ENCODE peak calls at places on chromosomes 4 and X, in four cellular contexts. U, I, B and F are unnamed samples.

GRCh38 chrX:16082470-16083085 is 40.8 kb upstream of the GRPR start:
- DNase-seq in U (no peak), B (no peak), I (no peak), F (no peak)

GRCh38 chrX:118271770-118272169 is 74.1 kb upstream of the WDR44 start:
- DNase-seq in B (peak; percentile 81), I (peak; percentile 35), U (no peak), F (no peak)

GRCh38 chrX:13835825-13836224 is 18.9 kb upstream of the GPM6B start:
- DNase-seq in B (no peak), U (no peak), I (no peak), F (peak; percentile 79)

GRCh38 chrX:57232658-57233360 is 53.7 kb upstream of the FAAH2 start:
- DNase-seq in U (no peak), I (no peak), B (no peak), F (no peak)

GRCh38 chrX:70592091-70592490 is 147.5 kb downstream of the DLG3 start:
- DNase-seq in I (peak; percentile 63), U (peak; percentile 26), B (peak; percentile 20), F (no peak)

GRCh38 chr4:186900232-186900900 is 176.7 kb upstream of the FAT1 start:
- DNase-seq in U (no peak), B (peak; percentile 16), I (peak; percentile 87), F (no peak)

GRCh38 chr4:183353557-183353956 is 31.3 kb upstream of the CLDN24 start:
- DNase-seq in B (peak; percentile 14), U (no peak), I (no peak), F (no peak)

GRCh38 chrX:50903387-50904027 is 7.0 kb upstream of the BMP15 start:
- DNase-seq in U (peak; percentile 27), I (peak; percentile 26), B (peak; percentile 54), F (peak; percentile 11)

GRCh38 chrX:97398030-97398551 is 514.4 kb downstream of the RPA4 start:
- DNase-seq in B (no peak), I (peak; percentile 30), U (no peak), F (peak; percentile 76)

GRCh38 chrX:17747692-17748091 is 10.4 kb downstream of the SCML1 start:
- DNase-seq in B (no peak), I (no peak), U (no peak), F (no peak)

GRCh38 chrX:138890491-138890890 is 179.0 kb upstream of the FGF13 start:
- DNase-seq in I (no peak), U (no peak), B (peak; percentile 50), F (no peak)

GRCh38 chr4:153205757-153206156 is 1.5 kb downstream of the TRIM2 start:
- DNase-seq in B (peak; percentile 41), I (no peak), U (peak; percentile 92), F (no peak)

GRCh38 chr4:76611164-76611563 is 176.1 kb downstream of the SHROOM3 start:
- DNase-seq in B (peak; percentile 55), I (peak; percentile 67), U (no peak), F (no peak)

GRCh38 chrX:132967049-132967448 is 8.6 kb upstream of the HS6ST2 start:
- DNase-seq in I (no peak), B (no peak), U (no peak), F (no peak)

GRCh38 chr4:15587649-15588048 is 67.5 kb downstream of the FBXL5 start:
- DNase-seq in U (no peak), B (no peak), I (no peak), F (no peak)

GRCh38 chr4:55884093-55884850 is 30.8 kb downstream of the EXOC1 start:
- DNase-seq in U (no peak), I (no peak), B (no peak), F (no peak)
- H3K4me1 ChIP-seq in U (no peaks in the 10 kb centered on the region), I (no peaks in the 10 kb centered on the region), B (peaks cover 7% of the 10 kb centered on the region), F (no peaks in the 10 kb centered on the region)

GRCh38 chr4:110287130-110287529 is 88.7 kb upstream of the ELOVL6 start:
- DNase-seq in I (peak; percentile 81), B (no peak), U (peak; percentile 44), F (peak; percentile 83)
- H3K9ac ChIP-seq in I (no peak overlapping the region), B (no peak overlapping the region), U (no peak overlapping the region), F (no peak overlapping the region)

DNA sequence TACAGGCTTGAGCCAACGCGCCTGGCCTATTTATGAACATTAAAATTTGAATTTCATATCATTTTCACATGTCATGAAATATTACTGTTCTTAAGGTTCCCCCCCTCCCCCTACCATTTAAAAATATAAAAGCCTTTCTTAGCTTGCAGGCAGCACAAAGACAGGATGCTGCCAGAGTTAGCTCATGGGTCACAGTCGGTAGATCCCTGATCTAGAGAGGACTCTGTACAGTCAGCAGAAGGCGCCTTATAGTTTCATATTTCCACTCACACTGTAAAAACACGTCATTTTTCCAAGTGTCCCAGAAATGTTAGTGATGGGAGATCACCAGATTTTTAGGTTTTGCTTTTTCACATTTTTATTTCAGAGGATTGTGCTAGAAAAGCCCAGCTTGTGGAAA is 12.2 kb downstream of the NOCT start:
- DNase-seq in B (no peak), U (no peak), I (peak; percentile 70), F (no peak)
- H3K4me2 ChIP-seq in B (no peak overlapping the region), U (no peak overlapping the region), I (no peak overlapping the region), F (peak overlapping the region; percentile 3)

DNA sequence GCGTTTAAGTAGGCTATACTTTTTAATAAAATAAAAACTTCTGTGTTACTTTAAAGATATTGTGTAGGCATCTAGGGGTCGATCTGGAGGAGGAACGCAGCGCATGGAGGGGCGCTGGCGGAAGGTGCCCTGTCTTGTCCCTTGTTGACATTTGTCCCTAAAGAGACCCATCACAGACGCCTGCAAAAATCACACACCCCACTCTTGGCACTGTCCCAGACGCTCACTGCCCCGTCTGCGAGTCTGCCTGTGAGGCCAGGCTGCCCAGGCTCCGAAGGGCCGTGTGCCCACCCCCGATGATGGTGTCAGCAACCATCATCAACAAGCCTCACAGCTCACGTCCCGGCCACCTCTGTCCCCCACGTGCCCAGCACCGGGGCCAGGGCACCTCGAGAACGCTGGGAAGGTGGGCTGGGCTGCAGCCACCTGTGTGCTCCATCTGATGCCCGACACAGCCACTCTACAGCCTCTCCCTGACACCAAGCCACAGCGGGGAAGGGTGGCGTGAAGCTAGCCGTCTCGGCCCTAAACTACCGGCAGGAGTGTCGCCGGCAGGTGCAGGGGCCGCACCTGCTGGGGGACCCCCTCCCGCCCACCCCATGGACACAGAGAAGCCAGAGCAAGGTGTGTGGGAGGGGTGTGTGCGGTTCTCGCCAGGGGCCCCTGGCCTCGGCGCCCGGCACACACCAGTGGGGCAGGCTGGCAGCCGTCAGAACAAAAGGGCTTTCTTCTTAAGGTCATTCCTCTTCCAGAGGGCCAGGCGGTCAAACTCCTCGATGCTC is 26.8 kb upstream of the AFAP1 start:
- DNase-seq in U (no peak), B (no peak), I (no peak), F (no peak)
- H3K4me1 ChIP-seq in U (peaks cover 33% of the 10 kb centered on the region), B (peaks cover 31% of the 10 kb centered on the region), I (peaks cover 26% of the 10 kb centered on the region), F (no peaks in the 10 kb centered on the region)

DNA sequence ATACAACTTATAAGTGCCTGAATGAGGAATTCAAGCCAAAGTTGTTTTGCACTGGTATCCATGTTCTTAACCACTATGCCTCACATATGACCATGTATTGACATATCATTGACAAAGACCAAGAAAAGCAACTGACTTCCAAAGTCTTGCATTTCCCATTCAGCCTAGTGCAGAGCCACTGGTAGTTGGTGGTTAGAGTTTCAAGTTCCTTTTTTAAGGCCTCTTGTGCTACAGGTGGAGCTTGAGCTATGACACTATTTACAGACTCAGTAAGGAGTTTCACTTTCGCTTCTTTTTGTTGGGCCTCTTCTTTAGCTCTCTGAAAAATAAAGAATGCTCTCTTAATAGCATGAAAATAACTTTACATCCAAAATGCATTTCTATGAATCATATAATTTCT is 763.0 kb downstream of the DMD start:
- DNase-seq in I (no peak), U (no peak), B (no peak), F (peak; percentile 84)
- H3K9ac ChIP-seq in I (no peak overlapping the region), U (no peak overlapping the region), B (no peak overlapping the region), F (no peak overlapping the region)